ENCODE peak calls at places on chromosome 17, in seven cellular contexts. C is activated CD8-positive, alpha-beta T cell treated with anti-CD3 and anti-CD28 coated beads, Interleukin-2, amount 10 ng/mL, durations not matched to agents 7 days and 5 days; W is AG09319; B is activated effector memory CD4-positive, alpha-beta T cell treated with anti-CD3 and anti-CD28 coated beads, Interleukin-2, amount 50 U/mL, for 16 hours; O is stimulated activated CD4-positive, alpha-beta T cell treated with anti-CD3 and anti-CD28 coated beads, Interleukin-1b, Interleukin-23, amount 100 ng/mL, for 24 hours; A is HT-29; M is NCI-H1092 treated with DMSO at 0.1 percent for 48 hours. R is an unnamed sample.
A peak's percentile ranks its signal among the peaks of the same experiment; 100 is the strongest.

GRCh38 chr17:49676276-49676868 is 1.5 kb downstream of the SPOP start:
- DNase-seq in M (no peak), W (no peak), A (no peak), O (no peak), B (no peak), C (peak; percentile 67), R (no peak)

GRCh38 chr17:10768766-10769383 is 35.0 kb downstream of the TMEM238L start:
- DNase-seq in W (no peak), M (no peak), O (no peak), C (no peak), A (no peak), B (no peak), R (peak; percentile 60)

GRCh38 chr17:61139219-61139618 is 260.4 kb upstream of the TBX2 start:
- DNase-seq in C (peak; percentile 77), A (peak; percentile 71), O (no peak), W (peak; percentile 22), B (peak; percentile 75), M (no peak), R (no peak)

GRCh38 chr17:7589204-7589868 is 558 bp downstream of the SOX15 start:
- DNase-seq in A (no peak), B (peak; percentile 86), W (peak; percentile 65), M (no peak), C (peak; percentile 74), O (peak; percentile 49), R (peak; percentile 70)

GRCh38 chr17:39772415-39772814 is 34.7 kb downstream of the GRB7 start:
- DNase-seq in W (no peak), M (no peak), C (no peak), A (no peak), B (no peak), O (no peak), R (no peak)

GRCh38 chr17:27892542-27892865 is 661 bp downstream of the LYRM9 start:
- DNase-seq in B (no peak), M (no peak), A (no peak), C (no peak), W (no peak), O (no peak), R (no peak)

GRCh38 chr17:7914771-7915610 is 1.1 kb downstream of the RNF227 start:
- DNase-seq in C (no peak), M (no peak), O (no peak), A (no peak), B (no peak), W (no peak), R (no peak)

GRCh38 chr17:39132192-39132600 is 19.2 kb downstream of the PLXDC1 start:
- DNase-seq in W (peak; percentile 75), C (no peak), O (no peak), M (no peak), B (no peak), A (no peak), R (no peak)